ENCODE peak calls at places on chromosome 18, in nine cellular contexts. T is T-helper 2 cell, D is left kidney, G is SIG-M5, W is activated B cell treated with CpG ODN at 0.5 μM for 24 hours, K is NCI-H460, J is cardiac muscle cell, A is choroid plexus epithelial cell, R is GM10248. P is an unnamed sample.

GRCh38 chr18:9475643-9476580 is 599 bp downstream of the RALBP1 start:
- DNase-seq in T (peak; percentile 47), D (peak; percentile 42), G (no peak), W (no peak), K (no peak), J (peak; percentile 12), A (peak; percentile 49), R (peak; percentile 81), P (no peak)

GRCh38 chr18:54280206-54280550 is 10.9 kb downstream of the POLI start:
- DNase-seq in T (no peak), D (peak; percentile 66), G (no peak), W (no peak), K (no peak), J (no peak), A (no peak), R (no peak), P (no peak)

GRCh38 chr18:12659904-12660605 is 2.1 kb upstream of the SPIRE1 start:
- DNase-seq in T (no peak), D (peak; percentile 83), G (no peak), W (no peak), K (peak; percentile 49), J (peak; percentile 56), A (peak; percentile 81), R (peak; percentile 65), P (peak; percentile 5)

GRCh38 chr18:8348051-8348450 is 261.2 kb upstream of the RAB12 start:
- DNase-seq in T (no peak), D (no peak), G (no peak), W (no peak), K (no peak), J (no peak), A (no peak), R (no peak), P (no peak)

GRCh38 chr18:8944871-8945245 is 157.6 kb upstream of the NDUFV2 start:
- DNase-seq in T (no peak), D (no peak), G (no peak), W (no peak), K (no peak), J (no peak), A (no peak), R (no peak), P (no peak)

GRCh38 chr18:34114996-34115395 is 109.7 kb downstream of the NOL4 start:
- DNase-seq in T (no peak), D (no peak), G (no peak), W (no peak), K (no peak), J (no peak), A (no peak), R (no peak), P (no peak)

GRCh38 chr18:70207181-70207580 is 1.7 kb upstream of the RTTN start:
- DNase-seq in T (no peak), D (no peak), G (no peak), W (no peak), K (no peak), J (no peak), A (no peak), R (no peak), P (no peak)

GRCh38 chr18:79211844-79212243 is 142.7 kb downstream of the ATP9B start:
- DNase-seq in T (no peak), D (no peak), G (no peak), W (no peak), K (no peak), J (no peak), A (no peak), R (no peak), P (no peak)

GRCh38 chr18:52312321-52312720 is 27.7 kb upstream of the DCC start:
- DNase-seq in T (no peak), D (no peak), G (no peak), W (no peak), K (no peak), J (no peak), A (no peak), R (no peak), P (no peak)

GRCh38 chr18:26649193-26649543 is 100.8 kb upstream of the KCTD1 start:
- DNase-seq in T (no peak), D (no peak), G (no peak), W (no peak), K (no peak), J (peak; percentile 26), A (no peak), R (no peak), P (no peak)

GRCh38 chr18:65498605-65499004 is 252.2 kb upstream of the CDH7 start:
- DNase-seq in T (no peak), D (no peak), G (no peak), W (no peak), K (no peak), J (no peak), A (no peak), R (no peak), P (no peak)

GRCh38 chr18:31979714-31980113 is 36.8 kb upstream of the TRAPPC8 start:
- DNase-seq in T (no peak), D (no peak), G (no peak), W (no peak), K (no peak), J (no peak), A (no peak), R (no peak), P (no peak)

GRCh38 chr18:9653390-9653789 is 39.0 kb upstream of the PPP4R1 start:
- DNase-seq in T (no peak), D (peak; percentile 18), G (no peak), W (no peak), K (no peak), J (no peak), A (peak; percentile 54), R (no peak), P (peak; percentile 64)

GRCh38 chr18:9683418-9684396 is 24.4 kb upstream of the RAB31 start:
- DNase-seq in T (no peak), D (peak; percentile 36), G (no peak), W (no peak), K (peak; percentile 65), J (no peak), A (peak; percentile 90), R (no peak), P (no peak)

GRCh38 chr18:48711651-48712486 is 173.0 kb downstream of the CTIF start:
- DNase-seq in T (no peak), D (peak; percentile 89), G (no peak), W (no peak), K (no peak), J (peak; percentile 64), A (peak; percentile 70), R (peak; percentile 68), P (no peak)